ENCODE peak calls at places on chromosomes 1 and 21, in five cellular contexts. O is HuH-7.5; Y is HTR-8/SVneo; W is germinal center; Z is stimulated activated CD8-positive, alpha-beta memory T cell treated with anti-CD3 and anti-CD28 coated beads, Interleukin-15, amount 100 ng/mL, for 4 hours. P is an unnamed sample.

GRCh38 chr1:93753766-93754763 is 72.4 kb upstream of the BCAR3 start:
- DNase-seq in Y (peak), W (no peak), O (no peak), Z (no peak), P (no peak)

GRCh38 chr1:41366428-41367101 is 5.3 kb downstream of the FOXO6 start:
- DNase-seq in W (no peak), Z (no peak), Y (no peak), O (no peak), P (no peak)

GRCh38 chr1:54671985-54672608 is 30.5 kb downstream of the MROH7 start:
- DNase-seq in Z (peak), Y (peak), O (peak), W (peak), P (peak)

GRCh38 chr1:11749996-11750395 is 12.0 kb upstream of the C1orf167 start:
- DNase-seq in Y (no peak), Z (no peak), W (no peak), O (no peak), P (no peak)

GRCh38 chr1:212402876-212403275 is 11.8 kb downstream of the PACC1 start:
- DNase-seq in O (no peak), Z (no peak), W (no peak), Y (no peak), P (no peak)

GRCh38 chr21:22120616-22121266 is 1122.5 kb downstream of the NCAM2 start:
- DNase-seq in O (no peak), Y (no peak), Z (no peak), W (no peak), P (no peak)

GRCh38 chr1:40030528-40031135 is 9.9 kb upstream of the CAP1 start:
- DNase-seq in Z (no peak), W (no peak), Y (no peak), O (no peak), P (no peak)

GRCh38 chr1:24410750-24411149 is 2.8 kb downstream of the STPG1 start:
- DNase-seq in Y (no peak), O (no peak), W (no peak), Z (no peak), P (no peak)

GRCh38 chr1:95551201-95551600 is 317.2 kb downstream of the RWDD3 start:
- DNase-seq in W (no peak), Y (no peak), Z (no peak), O (no peak), P (no peak)

GRCh38 chr1:59564192-59564891 is 250.4 kb upstream of the HOOK1 start:
- DNase-seq in W (no peak), Z (no peak), O (no peak), Y (no peak), P (no peak)

GRCh38 chr21:44272231-44272858 is 10.6 kb upstream of the DNMT3L start:
- DNase-seq in Z (no peak), O (no peak), Y (no peak), W (no peak), P (no peak)

GRCh38 chr1:115183711-115184259 is 94.5 kb upstream of the TSPAN2 start:
- DNase-seq in W (no peak), Y (no peak), O (no peak), Z (no peak), P (no peak)

GRCh38 chr1:53592521-53592982 is 133.4 kb downstream of the DMRTB1 start:
- DNase-seq in O (no peak), Y (no peak), W (no peak), Z (no peak), P (peak)

GRCh38 chr1:245085508-245086095 is 69.2 kb upstream of the KIF26B start:
- DNase-seq in O (no peak), Y (peak), Z (no peak), W (no peak), P (no peak)

GRCh38 chr1:68145418-68146126 is 86.8 kb downstream of the WLS start:
- DNase-seq in W (no peak), Z (no peak), O (no peak), Y (no peak), P (peak)

GRCh38 chr1:201022824-201023516 is 544 bp downstream of the KIF21B start:
- DNase-seq in Z (no peak), O (peak), Y (no peak), W (peak), P (no peak)

GRCh38 chr1:54016343-54017282 is 1.4 kb downstream of the LDLRAD1 start:
- DNase-seq in Y (no peak), O (peak), W (no peak), Z (no peak), P (peak)

GRCh38 chr1:165595561-165595960 is 35.5 kb upstream of the MGST3 start:
- DNase-seq in W (no peak), Z (no peak), O (no peak), Y (no peak), P (no peak)

GRCh38 chr1:173267453-173267945 is 60.4 kb upstream of the TNFSF4 start:
- DNase-seq in O (no peak), W (no peak), Z (no peak), Y (no peak), P (no peak)

GRCh38 chr1:38558476-38559179 is 300.9 kb downstream of the RRAGC start:
- DNase-seq in Y (no peak), O (no peak), Z (no peak), W (peak), P (no peak)

GRCh38 chr1:25468037-25468436 is 37.3 kb downstream of the MACO1 start:
- DNase-seq in Z (no peak), O (no peak), W (no peak), Y (no peak), P (no peak)

GRCh38 chr1:202624781-202625108 is 85.5 kb downstream of the SYT2 start:
- DNase-seq in Z (no peak), W (no peak), O (no peak), Y (no peak), P (no peak)

GRCh38 chr1:233112184-233113008 is 162.0 kb downstream of the NTPCR start:
- DNase-seq in Y (no peak), Z (no peak), W (no peak), O (no peak), P (no peak)

GRCh38 chr1:225891229-225891972 is 2.5 kb upstream of the LEFTY1 start:
- DNase-seq in O (no peak), Y (no peak), W (no peak), Z (no peak), P (no peak)

P was measured in Caco-2.